ENCODE peak calls at places on chromosome 10, in nine cellular contexts. One of them, this sample, is unnamed.

GRCh38 chr10:84935772-84936171 is 607.4 kb downstream of the CCSER2 start:
- DNase-seq in suprapubic skin: no peak
- DNase-seq in pancreas: no peak
- DNase-seq in GM06990: no peak
- DNase-seq in progenitor cell of endocrine pancreas: no peak
- DNase-seq in foreskin fibroblast: no peak
- DNase-seq in astrocyte of the spinal cord: no peak
- DNase-seq in neural crest cell: no peak
- DNase-seq in GM23338: no peak
- DNase-seq in this sample: no peak

GRCh38 chr10:132765435-132765834 is 20.5 kb downstream of the NKX6-2 start:
- DNase-seq in astrocyte of the spinal cord: no peak
- DNase-seq in suprapubic skin: no peak
- DNase-seq in foreskin fibroblast: no peak
- DNase-seq in progenitor cell of endocrine pancreas: no peak
- DNase-seq in neural crest cell: no peak
- DNase-seq in pancreas: no peak
- DNase-seq in GM23338: no peak
- DNase-seq in GM06990: no peak
- DNase-seq in this sample: no peak

GRCh38 chr10:60099998-60100747 is 193.8 kb upstream of the CCDC6 start:
- DNase-seq in foreskin fibroblast: peak
- DNase-seq in pancreas: no peak
- DNase-seq in suprapubic skin: no peak
- DNase-seq in astrocyte of the spinal cord: peak
- DNase-seq in neural crest cell: peak
- DNase-seq in GM23338: peak
- DNase-seq in GM06990: no peak
- DNase-seq in progenitor cell of endocrine pancreas: peak
- DNase-seq in this sample: peak

GRCh38 chr10:46264737-46265368 is 21.9 kb upstream of the ANTXRL start:
- DNase-seq in progenitor cell of endocrine pancreas: no peak
- DNase-seq in foreskin fibroblast: no peak
- DNase-seq in pancreas: no peak
- DNase-seq in suprapubic skin: peak
- DNase-seq in neural crest cell: no peak
- DNase-seq in astrocyte of the spinal cord: no peak
- DNase-seq in GM23338: no peak
- DNase-seq in GM06990: no peak
- DNase-seq in this sample: no peak

GRCh38 chr10:28676297-28676967 is 889 bp upstream of the BAMBI start:
- DNase-seq in foreskin fibroblast: peak
- DNase-seq in progenitor cell of endocrine pancreas: peak
- DNase-seq in astrocyte of the spinal cord: no peak
- DNase-seq in pancreas: no peak
- DNase-seq in neural crest cell: peak
- DNase-seq in GM23338: peak
- DNase-seq in suprapubic skin: peak
- DNase-seq in GM06990: no peak
- DNase-seq in this sample: peak

GRCh38 chr10:93598157-93598556 is 2.9 kb downstream of the RBP4 start:
- DNase-seq in progenitor cell of endocrine pancreas: no peak
- DNase-seq in foreskin fibroblast: no peak
- DNase-seq in astrocyte of the spinal cord: no peak
- DNase-seq in pancreas: no peak
- DNase-seq in neural crest cell: no peak
- DNase-seq in GM06990: no peak
- DNase-seq in suprapubic skin: no peak
- DNase-seq in GM23338: no peak
- DNase-seq in this sample: no peak

GRCh38 chr10:60433684-60434083 is 44.0 kb upstream of the ANK3 start:
- DNase-seq in GM06990: no peak
- DNase-seq in pancreas: no peak
- DNase-seq in progenitor cell of endocrine pancreas: no peak
- DNase-seq in GM23338: no peak
- DNase-seq in neural crest cell: no peak
- DNase-seq in suprapubic skin: no peak
- DNase-seq in astrocyte of the spinal cord: peak
- DNase-seq in foreskin fibroblast: peak
- DNase-seq in this sample: no peak

GRCh38 chr10:26879744-26880143 is 19.0 kb upstream of the ABI1 start:
- DNase-seq in GM06990: no peak
- DNase-seq in neural crest cell: no peak
- DNase-seq in GM23338: no peak
- DNase-seq in foreskin fibroblast: no peak
- DNase-seq in astrocyte of the spinal cord: no peak
- DNase-seq in pancreas: peak
- DNase-seq in suprapubic skin: no peak
- DNase-seq in progenitor cell of endocrine pancreas: no peak
- DNase-seq in this sample: peak

GRCh38 chr10:131702521-131703356 is 198.1 kb upstream of the PPP2R2D start:
- DNase-seq in GM06990: no peak
- DNase-seq in suprapubic skin: peak
- DNase-seq in neural crest cell: no peak
- DNase-seq in progenitor cell of endocrine pancreas: peak
- DNase-seq in GM23338: no peak
- DNase-seq in foreskin fibroblast: no peak
- DNase-seq in pancreas: no peak
- DNase-seq in astrocyte of the spinal cord: no peak
- DNase-seq in this sample: no peak

GRCh38 chr10:62826275-62826674 is 10.1 kb upstream of the EGR2 start:
- DNase-seq in suprapubic skin: no peak
- DNase-seq in GM23338: no peak
- DNase-seq in pancreas: no peak
- DNase-seq in GM06990: no peak
- DNase-seq in neural crest cell: no peak
- DNase-seq in foreskin fibroblast: no peak
- DNase-seq in astrocyte of the spinal cord: no peak
- DNase-seq in progenitor cell of endocrine pancreas: no peak
- DNase-seq in this sample: no peak

GRCh38 chr10:33783557-33783956 is 449.1 kb upstream of the NRP1 start:
- DNase-seq in astrocyte of the spinal cord: no peak
- DNase-seq in GM23338: no peak
- DNase-seq in suprapubic skin: no peak
- DNase-seq in GM06990: no peak
- DNase-seq in neural crest cell: no peak
- DNase-seq in progenitor cell of endocrine pancreas: no peak
- DNase-seq in pancreas: no peak
- DNase-seq in foreskin fibroblast: no peak
- DNase-seq in this sample: no peak

GRCh38 chr10:19385846-19386455 is 337.4 kb downstream of the MALRD1 start:
- DNase-seq in suprapubic skin: no peak
- DNase-seq in progenitor cell of endocrine pancreas: no peak
- DNase-seq in neural crest cell: no peak
- DNase-seq in pancreas: no peak
- DNase-seq in astrocyte of the spinal cord: no peak
- DNase-seq in GM06990: no peak
- DNase-seq in GM23338: no peak
- DNase-seq in foreskin fibroblast: no peak
- DNase-seq in this sample: no peak

GRCh38 chr10:11488126-11488525 is 123.3 kb downstream of the USP6NL start:
- DNase-seq in progenitor cell of endocrine pancreas: no peak
- DNase-seq in neural crest cell: no peak
- DNase-seq in GM23338: no peak
- DNase-seq in foreskin fibroblast: no peak
- DNase-seq in suprapubic skin: no peak
- DNase-seq in astrocyte of the spinal cord: peak
- DNase-seq in GM06990: no peak
- DNase-seq in pancreas: no peak
- DNase-seq in this sample: no peak

GRCh38 chr10:119316729-119317097 is 109.3 kb downstream of the GRK5 start:
- DNase-seq in GM23338: no peak
- DNase-seq in astrocyte of the spinal cord: peak
- DNase-seq in suprapubic skin: no peak
- DNase-seq in neural crest cell: no peak
- DNase-seq in progenitor cell of endocrine pancreas: no peak
- DNase-seq in foreskin fibroblast: peak
- DNase-seq in pancreas: no peak
- DNase-seq in GM06990: no peak
- DNase-seq in this sample: peak

GRCh38 chr10:1561731-1562337 is 175.5 kb downstream of the ADARB2 start:
- DNase-seq in foreskin fibroblast: no peak
- DNase-seq in progenitor cell of endocrine pancreas: no peak
- DNase-seq in pancreas: no peak
- DNase-seq in GM23338: no peak
- DNase-seq in suprapubic skin: peak
- DNase-seq in GM06990: no peak
- DNase-seq in astrocyte of the spinal cord: no peak
- DNase-seq in neural crest cell: no peak
- DNase-seq in this sample: no peak

GRCh38 chr10:46326066-46326465 is 39.3 kb downstream of the ANTXRL start:
- DNase-seq in GM06990: no peak
- DNase-seq in suprapubic skin: no peak
- DNase-seq in astrocyte of the spinal cord: no peak
- DNase-seq in GM23338: no peak
- DNase-seq in pancreas: no peak
- DNase-seq in progenitor cell of endocrine pancreas: no peak
- DNase-seq in neural crest cell: no peak
- DNase-seq in foreskin fibroblast: no peak
- DNase-seq in this sample: no peak

GRCh38 chr10:47354162-47354561 is 6.0 kb downstream of the RBP3 start:
- DNase-seq in astrocyte of the spinal cord: peak
- DNase-seq in neural crest cell: no peak
- DNase-seq in pancreas: no peak
- DNase-seq in foreskin fibroblast: peak
- DNase-seq in progenitor cell of endocrine pancreas: no peak
- DNase-seq in suprapubic skin: peak
- DNase-seq in GM06990: no peak
- DNase-seq in GM23338: no peak
- DNase-seq in this sample: no peak
- TF ChIP-seq CTCF in astrocyte of the spinal cord: peak
- TF ChIP-seq CTCF in neural crest cell: no peak
- TF ChIP-seq CTCF in pancreas: no peak
- TF ChIP-seq CTCF in foreskin fibroblast: peak
- TF ChIP-seq CTCF in progenitor cell of endocrine pancreas: peak
- TF ChIP-seq CTCF in suprapubic skin: no peak
- TF ChIP-seq CTCF in GM06990: no peak
- TF ChIP-seq CTCF in GM23338: no peak
- TF ChIP-seq CTCF in this sample: no peak

GRCh38 chr10:79385392-79385795 is 38.1 kb downstream of the PPIF start:
- DNase-seq in suprapubic skin: peak
- DNase-seq in pancreas: no peak
- DNase-seq in GM06990: no peak
- DNase-seq in foreskin fibroblast: no peak
- DNase-seq in astrocyte of the spinal cord: no peak
- DNase-seq in neural crest cell: no peak
- DNase-seq in GM23338: no peak
- DNase-seq in progenitor cell of endocrine pancreas: peak
- DNase-seq in this sample: no peak

GRCh38 chr10:79386637-79387465 is 39.6 kb downstream of the PPIF start:
- DNase-seq in GM06990: no peak
- DNase-seq in pancreas: no peak
- DNase-seq in suprapubic skin: peak
- DNase-seq in foreskin fibroblast: no peak
- DNase-seq in progenitor cell of endocrine pancreas: peak
- DNase-seq in GM23338: no peak
- DNase-seq in neural crest cell: peak
- DNase-seq in astrocyte of the spinal cord: no peak
- DNase-seq in this sample: no peak

GRCh38 chr10:79387466-79387973 is 40.3 kb downstream of the PPIF start:
- DNase-seq in GM23338: no peak
- DNase-seq in astrocyte of the spinal cord: no peak
- DNase-seq in GM06990: no peak
- DNase-seq in progenitor cell of endocrine pancreas: no peak
- DNase-seq in neural crest cell: no peak
- DNase-seq in pancreas: no peak
- DNase-seq in foreskin fibroblast: no peak
- DNase-seq in suprapubic skin: peak
- DNase-seq in this sample: no peak

GRCh38 chr10:79384773-79385391 is 37.6 kb downstream of the PPIF start:
- DNase-seq in pancreas: no peak
- DNase-seq in progenitor cell of endocrine pancreas: peak
- DNase-seq in GM23338: no peak
- DNase-seq in GM06990: no peak
- DNase-seq in astrocyte of the spinal cord: no peak
- DNase-seq in suprapubic skin: peak
- DNase-seq in neural crest cell: peak
- DNase-seq in foreskin fibroblast: no peak
- DNase-seq in this sample: no peak

DNA sequence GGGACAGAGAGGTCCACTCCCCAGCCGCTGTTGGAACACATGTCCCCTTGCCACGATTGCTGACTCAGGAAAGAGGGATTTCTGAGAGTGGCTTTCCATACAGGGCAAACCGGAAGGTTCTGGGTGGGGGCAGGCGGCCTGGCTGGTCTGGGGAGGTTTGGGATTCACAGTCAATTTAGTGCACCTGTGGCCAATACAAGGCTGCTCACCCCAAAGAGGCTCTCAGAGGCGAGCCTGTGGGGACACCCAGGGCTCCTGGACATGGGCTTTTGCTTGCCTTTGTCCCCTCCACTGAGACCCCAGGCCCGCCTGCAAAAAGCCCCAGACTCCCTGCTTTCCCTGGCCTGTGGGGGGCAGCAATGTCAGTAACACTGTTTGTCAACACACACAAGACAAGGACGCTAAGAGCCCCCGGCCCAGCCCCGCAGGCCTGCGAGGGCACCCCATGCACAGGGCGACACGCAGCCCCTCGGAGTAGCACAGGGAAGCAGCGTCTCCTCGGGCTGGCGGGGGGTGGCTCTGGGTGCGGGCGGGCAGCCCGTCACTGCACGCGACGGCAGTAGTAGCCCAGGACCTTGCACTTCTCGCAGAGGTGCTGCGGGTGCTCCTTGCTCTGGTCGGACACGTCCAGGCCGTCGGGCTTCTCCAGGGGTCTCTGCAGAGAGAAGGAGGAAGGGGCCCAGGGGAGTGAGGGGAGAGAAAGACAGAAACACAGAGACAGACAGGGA is 38.7 kb downstream of the PPIF start:
- DNase-seq in progenitor cell of endocrine pancreas: peak
- DNase-seq in astrocyte of the spinal cord: no peak
- DNase-seq in GM23338: peak
- DNase-seq in neural crest cell: peak
- DNase-seq in foreskin fibroblast: no peak
- DNase-seq in suprapubic skin: peak
- DNase-seq in pancreas: no peak
- DNase-seq in GM06990: no peak
- DNase-seq in this sample: no peak
- TF ChIP-seq CTCF in progenitor cell of endocrine pancreas: peak
- TF ChIP-seq CTCF in astrocyte of the spinal cord: peak
- TF ChIP-seq CTCF in GM23338: peak
- TF ChIP-seq CTCF in neural crest cell: peak
- TF ChIP-seq CTCF in foreskin fibroblast: no peak
- TF ChIP-seq CTCF in suprapubic skin: no peak
- TF ChIP-seq CTCF in pancreas: no peak
- TF ChIP-seq CTCF in GM06990: no peak
- TF ChIP-seq CTCF in this sample: peak

GRCh38 chr10:35377050-35377723 is 40.9 kb downstream of the CCNY start:
- DNase-seq in progenitor cell of endocrine pancreas: no peak
- DNase-seq in GM06990: no peak
- DNase-seq in GM23338: no peak
- DNase-seq in neural crest cell: no peak
- DNase-seq in astrocyte of the spinal cord: no peak
- DNase-seq in foreskin fibroblast: no peak
- DNase-seq in suprapubic skin: no peak
- DNase-seq in pancreas: no peak
- DNase-seq in this sample: no peak
- TF ChIP-seq CTCF in progenitor cell of endocrine pancreas: no peak
- TF ChIP-seq CTCF in GM06990: no peak
- TF ChIP-seq CTCF in GM23338: no peak
- TF ChIP-seq CTCF in neural crest cell: no peak
- TF ChIP-seq CTCF in astrocyte of the spinal cord: no peak
- TF ChIP-seq CTCF in foreskin fibroblast: no peak
- TF ChIP-seq CTCF in suprapubic skin: no peak
- TF ChIP-seq CTCF in pancreas: no peak
- TF ChIP-seq CTCF in this sample: no peak

GRCh38 chr10:101495324-101495925 is 92.6 kb downstream of the POLL start:
- DNase-seq in GM23338: peak
- DNase-seq in astrocyte of the spinal cord: no peak
- DNase-seq in pancreas: no peak
- DNase-seq in foreskin fibroblast: peak
- DNase-seq in suprapubic skin: no peak
- DNase-seq in GM06990: no peak
- DNase-seq in progenitor cell of endocrine pancreas: no peak
- DNase-seq in neural crest cell: no peak
- DNase-seq in this sample: peak
- TF ChIP-seq CTCF in GM23338: peak
- TF ChIP-seq CTCF in astrocyte of the spinal cord: peak
- TF ChIP-seq CTCF in pancreas: no peak
- TF ChIP-seq CTCF in foreskin fibroblast: peak
- TF ChIP-seq CTCF in suprapubic skin: no peak
- TF ChIP-seq CTCF in GM06990: peak
- TF ChIP-seq CTCF in progenitor cell of endocrine pancreas: peak
- TF ChIP-seq CTCF in neural crest cell: peak
- TF ChIP-seq CTCF in this sample: peak